ENCODE peak calls at places on chromosomes 7 and 10, in seven cellular contexts. D, Y, H, X, J, N and B are unnamed samples.

GRCh38 chr7:154255324-154255723 is 203.1 kb downstream of the DPP6 start:
- DNase-seq in X (no peak), Y (no peak), H (no peak), N (no peak), J (no peak), D (no peak), B (no peak)

GRCh38 chr7:102843850-102844249 is 69.0 kb upstream of the LRRC17 start:
- DNase-seq in Y (no peak), D (no peak), X (no peak), H (no peak), J (no peak), N (no peak), B (peak)

GRCh38 chr10:23253780-23254179 is 61.7 kb downstream of the PTF1A start:
- DNase-seq in Y (no peak), X (no peak), J (no peak), H (no peak), N (no peak), D (no peak), B (no peak)

GRCh38 chr10:101063548-101064414 is 2.0 kb downstream of the KAZALD1 start:
- DNase-seq in D (no peak), J (no peak), Y (no peak), X (no peak), H (no peak), N (peak), B (no peak)

GRCh38 chr7:152313879-152314604 is 121.8 kb downstream of the KMT2C start:
- DNase-seq in D (no peak), J (peak), X (peak), Y (no peak), N (peak), H (peak), B (no peak)

GRCh38 chr7:55592492-55592891 is 20.2 kb upstream of the VOPP1 start:
- DNase-seq in H (no peak), J (no peak), X (no peak), N (no peak), D (no peak), Y (no peak), B (no peak)

GRCh38 chr10:132909491-132910071 is 32.8 kb downstream of the CFAP46 start:
- DNase-seq in N (no peak), X (no peak), Y (peak), D (no peak), J (no peak), H (no peak), B (no peak)

GRCh38 chr7:55191161-55191925 is 172.5 kb downstream of the EGFR start:
- DNase-seq in Y (no peak), H (no peak), J (no peak), D (no peak), N (no peak), X (no peak), B (no peak)

GRCh38 chr7:27098493-27099223 is 2.9 kb upstream of the HOXA1 start:
- DNase-seq in N (no peak), Y (peak), J (no peak), D (peak), H (no peak), X (no peak), B (no peak)

GRCh38 chr10:76115471-76116155 is 684.2 kb downstream of the LRMDA start:
- DNase-seq in D (no peak), Y (peak), H (no peak), N (no peak), X (no peak), J (no peak), B (no peak)

GRCh38 chr7:95113590-95113989 is 206.2 kb downstream of the PPP1R9A start:
- DNase-seq in D (no peak), N (no peak), Y (no peak), J (no peak), H (no peak), X (no peak), B (no peak)

GRCh38 chr10:92699518-92700272 is 9.9 kb downstream of the HHEX start:
- DNase-seq in D (no peak), H (no peak), J (no peak), N (peak), X (no peak), Y (no peak), B (peak)

GRCh38 chr7:100095289-100095688 is 5.9 kb downstream of the MCM7 start:
- DNase-seq in Y (no peak), D (no peak), X (no peak), H (no peak), N (no peak), J (no peak), B (no peak)

GRCh38 chr7:79736418-79736817 is 283.0 kb upstream of the MAGI2 start:
- DNase-seq in N (no peak), X (no peak), D (no peak), Y (no peak), H (no peak), J (no peak), B (no peak)

GRCh38 chr7:25802473-25802872 is 349.5 kb upstream of the NFE2L3 start:
- DNase-seq in X (no peak), Y (no peak), H (no peak), D (no peak), N (no peak), J (no peak), B (no peak)

GRCh38 chr7:55533729-55534080 is 38.6 kb downstream of the VOPP1 start:
- DNase-seq in D (no peak), Y (no peak), N (no peak), J (no peak), X (no peak), H (no peak), B (no peak)

GRCh38 chr7:15874774-15875173 is 188.3 kb upstream of the MEOX2 start:
- DNase-seq in D (no peak), Y (no peak), H (no peak), N (no peak), J (no peak), X (no peak), B (no peak)

GRCh38 chr10:102065561-102066420 is 642 bp downstream of the HPS6 start:
- DNase-seq in H (no peak), J (no peak), X (peak), Y (peak), N (no peak), D (peak), B (peak)

GRCh38 chr7:94088560-94088959 is 84.4 kb upstream of the BET1 start:
- DNase-seq in D (no peak), N (peak), H (no peak), X (no peak), Y (no peak), J (no peak), B (no peak)

GRCh38 chr7:126700807-126701604 is 551.7 kb downstream of the GRM8 start:
- DNase-seq in N (peak), D (no peak), H (peak), X (peak), Y (no peak), J (peak), B (peak)

DNA sequence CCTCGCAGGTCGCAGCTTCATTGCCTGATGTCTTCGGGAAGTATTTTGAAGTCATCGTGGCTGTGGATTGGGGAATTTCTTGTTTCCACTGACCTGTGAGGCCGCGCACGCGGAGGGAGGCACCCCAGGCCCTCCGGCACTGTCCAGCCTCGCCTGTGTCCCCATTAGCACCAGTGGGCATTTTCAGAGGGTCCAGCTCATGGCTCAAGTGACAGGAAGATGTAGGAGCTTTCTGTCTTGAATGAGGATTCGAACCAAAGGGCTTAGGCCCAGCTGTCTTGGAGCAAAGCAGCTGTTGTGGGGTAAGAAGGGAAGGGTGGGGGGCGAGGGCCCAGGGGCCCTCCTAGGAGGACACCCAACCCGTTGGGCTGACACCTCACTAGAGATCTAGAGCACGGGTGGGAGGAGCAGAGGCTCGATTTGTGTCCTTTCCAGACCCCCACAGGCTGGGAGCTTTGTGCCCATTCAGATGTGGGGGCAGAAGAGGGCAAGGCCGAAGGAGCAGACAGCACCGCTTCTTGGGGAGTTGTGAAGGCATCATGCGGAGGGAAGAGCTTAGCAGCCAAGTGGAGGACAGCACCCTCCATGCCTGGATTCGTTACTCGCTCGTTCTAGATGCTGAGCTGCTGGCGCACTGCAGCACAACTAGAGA is 912 bp downstream of the ZNF37A start:
- DNase-seq in Y (no peak), D (no peak), H (no peak), N (no peak), X (no peak), J (no peak), B (no peak)
- H3K4me3 ChIP-seq in Y (peak), D (peak), H (peak), N (peak), X (peak), J (peak), B (peak)

DNA sequence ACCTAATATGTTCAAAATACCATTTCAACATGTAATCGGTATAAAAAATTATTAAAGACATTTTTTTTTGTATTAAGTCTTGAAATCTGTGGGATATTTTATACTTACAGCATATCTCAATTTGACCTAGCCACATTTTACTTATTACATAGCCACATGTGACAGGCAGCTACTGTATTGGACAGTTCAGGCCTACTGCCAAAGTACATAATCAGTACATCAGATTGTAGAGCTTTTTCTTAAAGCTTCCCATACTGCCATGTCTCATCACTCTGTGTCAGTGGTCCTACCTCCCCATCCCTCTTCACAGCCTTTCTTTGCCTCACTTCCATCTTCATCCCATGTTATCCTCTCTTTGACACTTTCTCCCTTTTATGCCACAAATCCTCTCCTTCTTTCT is 43.0 kb downstream of the LOXL4 start:
- DNase-seq in N (no peak), J (no peak), D (no peak), Y (no peak), H (no peak), X (no peak), B (no peak)
- H3K4me3 ChIP-seq in N (no peak), J (no peak), D (no peak), Y (no peak), H (no peak), X (no peak), B (no peak)

GRCh38 chr10:58868736-58869435 is 307.6 kb upstream of the PHYHIPL start:
- DNase-seq in Y (no peak), H (no peak), X (no peak), N (no peak), D (no peak), J (no peak), B (no peak)
- H3K4me3 ChIP-seq in Y (no peak), H (no peak), X (no peak), N (no peak), D (no peak), J (no peak), B (no peak)

GRCh38 chr7:150515752-150516151 is 1.1 kb downstream of the GIMAP7 start:
- DNase-seq in X (no peak), Y (no peak), H (no peak), D (no peak), J (no peak), N (no peak), B (no peak)

GRCh38 chr7:150519310-150519709 is 4.6 kb downstream of the GIMAP7 start:
- DNase-seq in Y (no peak), X (no peak), J (no peak), H (no peak), D (no peak), N (no peak), B (no peak)

GRCh38 chr7:150514748-150515222 is at the start of gene GIMAP7:
- DNase-seq in N (no peak), H (no peak), X (peak), Y (no peak), J (no peak), D (no peak), B (peak)

GRCh38 chr7:150515248-150515647 is 576 bp downstream of the GIMAP7 start:
- DNase-seq in H (no peak), N (no peak), Y (no peak), J (no peak), D (no peak), X (no peak), B (no peak)

DNA sequence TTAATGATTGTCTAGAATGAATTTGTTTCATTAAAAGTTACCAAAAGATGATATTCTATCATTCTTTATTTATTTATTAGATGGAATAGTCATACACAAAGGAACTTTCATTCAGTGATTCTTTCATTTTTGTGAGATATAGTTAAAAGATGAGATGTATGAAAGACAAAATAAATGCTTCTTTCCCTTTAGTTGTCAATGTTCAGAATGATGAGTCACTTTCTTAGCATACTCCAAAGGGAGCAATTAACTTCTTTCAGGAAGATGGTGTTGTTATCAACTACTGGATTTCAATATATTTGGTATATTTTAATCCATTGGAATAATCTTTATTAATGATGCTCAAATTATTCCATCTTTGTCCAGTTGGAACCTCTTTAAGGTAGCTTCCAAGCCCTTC is 2.3 kb downstream of the GIMAP7 start:
- DNase-seq in J (no peak), N (no peak), H (no peak), Y (no peak), D (no peak), X (no peak), B (no peak)
- H3K4me3 ChIP-seq in J (no peak), N (no peak), H (no peak), Y (peak), D (peak), X (peak), B (peak)

GRCh38 chr7:159031135-159031701 is 113.4 kb downstream of the VIPR2 start:
- DNase-seq in H (no peak), J (no peak), Y (peak), N (no peak), X (no peak), D (peak), B (no peak)
- H3K4me3 ChIP-seq in H (no peak), J (peak), Y (peak), N (no peak), X (peak), D (peak), B (no peak)

DNA sequence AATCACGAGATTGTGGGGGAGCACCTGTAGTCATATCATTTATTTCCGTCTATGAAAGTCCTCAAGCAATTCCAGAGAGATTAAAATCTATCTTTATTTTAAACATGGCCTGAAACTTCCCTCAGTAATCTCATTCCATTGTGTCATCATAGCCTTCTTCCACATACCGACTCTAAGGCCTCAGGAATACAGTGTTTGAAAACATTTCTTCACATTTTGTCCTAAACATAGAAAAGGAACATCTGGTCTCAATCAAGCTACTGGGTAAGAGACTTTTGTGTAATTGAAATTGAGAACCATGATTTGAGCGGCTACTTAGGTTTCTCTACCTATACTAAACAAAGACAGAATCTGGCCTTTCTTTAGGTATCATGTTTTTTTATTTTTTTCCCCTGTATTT is 78.0 kb upstream of the ELMO1 start:
- DNase-seq in H (no peak), D (no peak), J (no peak), X (no peak), N (no peak), Y (no peak), B (no peak)
- H3K4me3 ChIP-seq in H (no peak), D (no peak), J (no peak), X (no peak), N (no peak), Y (no peak), B (no peak)

GRCh38 chr10:99537381-99538286 is 4.9 kb downstream of the NKX2-3 start:
- DNase-seq in J (no peak), N (no peak), D (no peak), X (no peak), Y (no peak), H (no peak), B (no peak)

GRCh38 chr10:99534939-99535763 is 2.4 kb downstream of the NKX2-3 start:
- DNase-seq in D (no peak), H (no peak), X (no peak), N (peak), J (no peak), Y (no peak), B (peak)

GRCh38 chr10:99536400-99537254 is 3.9 kb downstream of the NKX2-3 start:
- DNase-seq in Y (no peak), X (no peak), N (no peak), J (no peak), D (no peak), H (no peak), B (no peak)

GRCh38 chr10:99534456-99534938 is 1.8 kb downstream of the NKX2-3 start:
- DNase-seq in H (no peak), J (no peak), N (no peak), Y (no peak), D (no peak), X (no peak), B (no peak)

GRCh38 chr10:99535764-99536399 is 3.1 kb downstream of the NKX2-3 start:
- DNase-seq in H (no peak), X (no peak), J (no peak), Y (no peak), N (no peak), D (no peak), B (no peak)
- H3K4me3 ChIP-seq in H (no peak), X (peak), J (no peak), Y (peak), N (peak), D (peak), B (no peak)